ENCODE peak calls at places on chromosome 11, in six cellular contexts. One of them, this sample, is unnamed.

GRCh38 chr11:113947989-113948388 is 26.9 kb upstream of the HTR3A start:
- DNase-seq in fibroblast of the aortic adventitia: no peak
- DNase-seq in HFF-Myc: no peak
- DNase-seq in lower lobe of right lung: no peak
- DNase-seq in suprapubic skin: no peak
- DNase-seq in IMR-90: no peak
- DNase-seq in this sample: no peak

GRCh38 chr11:75436806-75437205 is 3.8 kb upstream of the KLHL35 start:
- DNase-seq in HFF-Myc: no peak
- DNase-seq in suprapubic skin: no peak
- DNase-seq in IMR-90: no peak
- DNase-seq in fibroblast of the aortic adventitia: no peak
- DNase-seq in lower lobe of right lung: no peak
- DNase-seq in this sample: no peak

GRCh38 chr11:57458060-57458409 is 2.3 kb upstream of the RTN4RL2 start:
- DNase-seq in lower lobe of right lung: no peak
- DNase-seq in HFF-Myc: no peak
- DNase-seq in IMR-90: no peak
- DNase-seq in fibroblast of the aortic adventitia: no peak
- DNase-seq in suprapubic skin: no peak
- DNase-seq in this sample: no peak

GRCh38 chr11:73139476-73140198 is 2.5 kb downstream of the FCHSD2 start:
- DNase-seq in IMR-90: peak; percentile 49
- DNase-seq in HFF-Myc: no peak
- DNase-seq in suprapubic skin: no peak
- DNase-seq in fibroblast of the aortic adventitia: peak; percentile 50
- DNase-seq in lower lobe of right lung: no peak
- DNase-seq in this sample: no peak

GRCh38 chr11:68373810-68374501 is 61.6 kb downstream of the LRP5 start:
- DNase-seq in lower lobe of right lung: no peak
- DNase-seq in fibroblast of the aortic adventitia: peak; percentile 23
- DNase-seq in suprapubic skin: no peak
- DNase-seq in IMR-90: peak; percentile 15
- DNase-seq in HFF-Myc: no peak
- DNase-seq in this sample: peak; percentile 65

GRCh38 chr11:118689852-118690552 is 10.6 kb upstream of the TREH start:
- DNase-seq in suprapubic skin: peak; percentile 94
- DNase-seq in lower lobe of right lung: peak; percentile 98
- DNase-seq in fibroblast of the aortic adventitia: peak; percentile 95
- DNase-seq in HFF-Myc: peak; percentile 75
- DNase-seq in IMR-90: peak; percentile 73
- DNase-seq in this sample: peak; percentile 96

GRCh38 chr11:67484847-67485311 is 2.1 kb downstream of the AIP start:
- DNase-seq in IMR-90: no peak
- DNase-seq in fibroblast of the aortic adventitia: no peak
- DNase-seq in HFF-Myc: no peak
- DNase-seq in lower lobe of right lung: peak; percentile 56
- DNase-seq in suprapubic skin: peak; percentile 78
- DNase-seq in this sample: no peak

GRCh38 chr11:122978303-122978620 is 3.4 kb downstream of the BSX start:
- DNase-seq in HFF-Myc: no peak
- DNase-seq in lower lobe of right lung: no peak
- DNase-seq in IMR-90: no peak
- DNase-seq in fibroblast of the aortic adventitia: no peak
- DNase-seq in suprapubic skin: no peak
- DNase-seq in this sample: no peak

GRCh38 chr11:114129699-114130659 is 70.5 kb downstream of the ZBTB16 start:
- DNase-seq in lower lobe of right lung: no peak
- DNase-seq in suprapubic skin: no peak
- DNase-seq in HFF-Myc: no peak
- DNase-seq in IMR-90: no peak
- DNase-seq in fibroblast of the aortic adventitia: no peak
- DNase-seq in this sample: no peak

GRCh38 chr11:60762851-60763691 is 6.4 kb downstream of the MS4A15 start:
- DNase-seq in lower lobe of right lung: no peak
- DNase-seq in fibroblast of the aortic adventitia: no peak
- DNase-seq in suprapubic skin: peak; percentile 16
- DNase-seq in IMR-90: no peak
- DNase-seq in HFF-Myc: no peak
- DNase-seq in this sample: no peak

GRCh38 chr11:67406969-67407699 is 3.3 kb downstream of the TBC1D10C start:
- DNase-seq in suprapubic skin: no peak
- DNase-seq in fibroblast of the aortic adventitia: no peak
- DNase-seq in IMR-90: no peak
- DNase-seq in lower lobe of right lung: peak; percentile 46
- DNase-seq in HFF-Myc: no peak
- DNase-seq in this sample: no peak

GRCh38 chr11:68206211-68206610 is 6.9 kb downstream of the KMT5B start:
- DNase-seq in lower lobe of right lung: no peak
- DNase-seq in fibroblast of the aortic adventitia: peak; percentile 74
- DNase-seq in suprapubic skin: no peak
- DNase-seq in IMR-90: peak; percentile 69
- DNase-seq in HFF-Myc: peak; percentile 42
- DNase-seq in this sample: no peak

GRCh38 chr11:84316866-84317560 is 1030.8 kb upstream of the CCDC90B start:
- DNase-seq in IMR-90: peak; percentile 30
- DNase-seq in suprapubic skin: no peak
- DNase-seq in lower lobe of right lung: no peak
- DNase-seq in HFF-Myc: no peak
- DNase-seq in fibroblast of the aortic adventitia: peak; percentile 59
- DNase-seq in this sample: peak; percentile 22

GRCh38 chr11:130115218-130115617 is 44.4 kb upstream of the ST14 start:
- DNase-seq in lower lobe of right lung: no peak
- DNase-seq in HFF-Myc: no peak
- DNase-seq in suprapubic skin: no peak
- DNase-seq in IMR-90: peak; percentile 41
- DNase-seq in fibroblast of the aortic adventitia: peak; percentile 72
- DNase-seq in this sample: no peak

GRCh38 chr11:119254239-119254638 is 48.1 kb downstream of the CBL start:
- DNase-seq in lower lobe of right lung: no peak
- DNase-seq in fibroblast of the aortic adventitia: no peak
- DNase-seq in suprapubic skin: no peak
- DNase-seq in IMR-90: no peak
- DNase-seq in HFF-Myc: no peak
- DNase-seq in this sample: no peak

GRCh38 chr11:93169950-93170561 is 27.7 kb downstream of the SLC36A4 start:
- DNase-seq in lower lobe of right lung: no peak
- DNase-seq in suprapubic skin: no peak
- DNase-seq in fibroblast of the aortic adventitia: peak; percentile 58
- DNase-seq in IMR-90: peak; percentile 62
- DNase-seq in HFF-Myc: peak; percentile 9
- DNase-seq in this sample: no peak

GRCh38 chr11:46075168-46075567 is 46.1 kb downstream of the PHF21A start:
- DNase-seq in lower lobe of right lung: no peak
- DNase-seq in HFF-Myc: peak; percentile 19
- DNase-seq in fibroblast of the aortic adventitia: peak; percentile 53
- DNase-seq in suprapubic skin: no peak
- DNase-seq in IMR-90: peak; percentile 84
- DNase-seq in this sample: no peak

GRCh38 chr11:26333906-26334305 is 2.0 kb downstream of the ANO3 start:
- DNase-seq in IMR-90: no peak
- DNase-seq in fibroblast of the aortic adventitia: peak; percentile 73
- DNase-seq in lower lobe of right lung: no peak
- DNase-seq in suprapubic skin: no peak
- DNase-seq in HFF-Myc: no peak
- DNase-seq in this sample: no peak

GRCh38 chr11:129410561-129410960 is 34.9 kb downstream of the BARX2 start:
- DNase-seq in lower lobe of right lung: no peak
- DNase-seq in fibroblast of the aortic adventitia: no peak
- DNase-seq in suprapubic skin: no peak
- DNase-seq in HFF-Myc: no peak
- DNase-seq in IMR-90: no peak
- DNase-seq in this sample: no peak

GRCh38 chr11:22432331-22433065 is 94.3 kb downstream of the SLC17A6 start:
- DNase-seq in suprapubic skin: peak; percentile 74
- DNase-seq in lower lobe of right lung: no peak
- DNase-seq in fibroblast of the aortic adventitia: peak; percentile 18
- DNase-seq in HFF-Myc: no peak
- DNase-seq in IMR-90: peak; percentile 24
- DNase-seq in this sample: peak; percentile 87

GRCh38 chr11:22430286-22430685 is 92.1 kb downstream of the SLC17A6 start:
- DNase-seq in suprapubic skin: no peak
- DNase-seq in HFF-Myc: no peak
- DNase-seq in fibroblast of the aortic adventitia: no peak
- DNase-seq in lower lobe of right lung: no peak
- DNase-seq in IMR-90: no peak
- DNase-seq in this sample: no peak

GRCh38 chr11:22431074-22431473 is 92.9 kb downstream of the SLC17A6 start:
- DNase-seq in suprapubic skin: no peak
- DNase-seq in fibroblast of the aortic adventitia: no peak
- DNase-seq in lower lobe of right lung: no peak
- DNase-seq in HFF-Myc: no peak
- DNase-seq in IMR-90: no peak
- DNase-seq in this sample: no peak

GRCh38 chr11:22426915-22427314 is 88.7 kb downstream of the SLC17A6 start:
- DNase-seq in lower lobe of right lung: no peak
- DNase-seq in HFF-Myc: no peak
- DNase-seq in fibroblast of the aortic adventitia: no peak
- DNase-seq in IMR-90: peak; percentile 7
- DNase-seq in suprapubic skin: no peak
- DNase-seq in this sample: no peak
- TF ChIP-seq CTCF in lower lobe of right lung: no peak
- TF ChIP-seq CTCF in HFF-Myc: no peak
- TF ChIP-seq CTCF in fibroblast of the aortic adventitia: no peak
- TF ChIP-seq CTCF in IMR-90: peak; percentile 45
- TF ChIP-seq CTCF in suprapubic skin: no peak
- TF ChIP-seq CTCF in this sample: no peak

GRCh38 chr11:69662021-69662698 is 13.0 kb downstream of the LTO1 start:
- DNase-seq in fibroblast of the aortic adventitia: peak; percentile 39
- DNase-seq in HFF-Myc: no peak
- DNase-seq in IMR-90: no peak
- DNase-seq in suprapubic skin: no peak
- DNase-seq in lower lobe of right lung: peak; percentile 18
- DNase-seq in this sample: no peak
- TF ChIP-seq CTCF in fibroblast of the aortic adventitia: peak; percentile 24
- TF ChIP-seq CTCF in HFF-Myc: peak; percentile 32
- TF ChIP-seq CTCF in IMR-90: no peak
- TF ChIP-seq CTCF in suprapubic skin: no peak
- TF ChIP-seq CTCF in lower lobe of right lung: no peak
- TF ChIP-seq CTCF in this sample: peak; percentile 51

GRCh38 chr11:133835258-133836075 is 9.8 kb downstream of the SPATA19 start:
- DNase-seq in IMR-90: peak; percentile 4
- DNase-seq in HFF-Myc: peak; percentile 7
- DNase-seq in fibroblast of the aortic adventitia: peak; percentile 4
- DNase-seq in suprapubic skin: no peak
- DNase-seq in lower lobe of right lung: no peak
- DNase-seq in this sample: peak; percentile 47
- TF ChIP-seq CTCF in IMR-90: no peak
- TF ChIP-seq CTCF in HFF-Myc: peak; percentile 36
- TF ChIP-seq CTCF in fibroblast of the aortic adventitia: no peak
- TF ChIP-seq CTCF in suprapubic skin: peak; percentile 37
- TF ChIP-seq CTCF in lower lobe of right lung: peak; percentile 59
- TF ChIP-seq CTCF in this sample: peak; percentile 47

DNA sequence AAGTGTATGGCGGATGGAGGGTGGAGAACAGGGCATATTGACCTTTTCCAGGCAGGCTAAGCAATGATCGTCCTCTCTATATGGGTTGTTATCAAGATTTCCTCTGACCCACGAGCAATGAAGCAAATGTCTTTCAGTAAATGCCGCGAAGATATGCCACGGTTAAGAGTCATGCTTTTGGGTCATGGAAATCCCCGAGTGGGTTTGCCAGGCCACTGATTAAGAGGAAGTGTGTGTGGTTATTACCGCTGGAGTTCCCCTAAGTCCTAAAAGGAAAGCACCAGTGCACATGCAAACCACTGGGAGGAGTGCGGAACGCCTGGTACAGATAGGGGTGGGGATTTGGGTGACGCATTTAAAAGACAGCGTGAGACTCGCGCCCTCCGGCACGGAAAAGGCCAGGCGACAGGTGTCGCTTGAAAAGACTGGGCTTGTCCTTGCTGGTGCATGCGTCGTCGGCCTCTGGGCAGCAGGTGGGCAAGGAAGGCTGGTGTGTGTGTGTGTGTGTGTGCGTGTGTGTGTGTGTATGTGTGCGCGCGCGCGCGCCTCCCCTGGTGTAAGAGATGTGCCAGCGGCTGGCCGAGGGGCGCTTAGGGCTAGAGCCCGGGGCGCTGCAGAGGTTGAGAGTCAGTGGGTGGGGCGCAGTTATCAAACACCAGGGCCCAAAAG is at the start of gene BIRC3:
- DNase-seq in suprapubic skin: peak; percentile 90
- DNase-seq in IMR-90: peak; percentile 98
- DNase-seq in lower lobe of right lung: peak; percentile 89
- DNase-seq in HFF-Myc: peak; percentile 78
- DNase-seq in fibroblast of the aortic adventitia: peak; percentile 95
- DNase-seq in this sample: peak; percentile 48
- TF ChIP-seq CTCF in suprapubic skin: peak; percentile 7
- TF ChIP-seq CTCF in IMR-90: peak; percentile 36
- TF ChIP-seq CTCF in lower lobe of right lung: peak; percentile 49
- TF ChIP-seq CTCF in HFF-Myc: no peak
- TF ChIP-seq CTCF in fibroblast of the aortic adventitia: peak; percentile 48
- TF ChIP-seq CTCF in this sample: no peak